ENCODE peak calls at places on chromosome 9, in ten cellular contexts. M, N, C, F, R, S, O, T, P and Z are unnamed samples.

GRCh38 chr9:110157812-110158629 is 49.9 kb downstream of the C9orf152 start:
- DNase-seq in P (no peak), N (no peak), O (no peak), T (no peak), M (no peak), C (no peak), S (no peak), R (no peak), F (no peak), Z (no peak)

GRCh38 chr9:126516936-126517750 is 96.6 kb upstream of the LMX1B start:
- DNase-seq in F (no peak), T (peak; percentile 73), O (no peak), S (no peak), M (peak; percentile 81), N (peak; percentile 21), R (peak; percentile 35), P (no peak), C (no peak), Z (no peak)

GRCh38 chr9:113152699-113153098 is 1.9 kb downstream of the SLC31A2 start:
- DNase-seq in T (no peak), N (no peak), F (no peak), M (peak; percentile 10), C (no peak), S (no peak), O (no peak), R (no peak), P (no peak), Z (no peak)

GRCh38 chr9:114718801-114719221 is 36.8 kb upstream of the TEX48 start:
- DNase-seq in N (peak; percentile 52), P (peak; percentile 59), T (no peak), O (no peak), F (peak; percentile 35), R (no peak), M (peak; percentile 63), C (no peak), S (peak; percentile 24), Z (peak; percentile 35)

GRCh38 chr9:137321726-137322361 is 19.8 kb upstream of the NRARP start:
- DNase-seq in R (no peak), M (no peak), N (no peak), O (no peak), P (peak; percentile 22), S (no peak), T (no peak), F (no peak), C (no peak), Z (no peak)

GRCh38 chr9:115069302-115069701 is 48.7 kb downstream of the TNC start:
- DNase-seq in M (no peak), F (no peak), N (no peak), S (no peak), O (no peak), T (no peak), P (no peak), R (no peak), C (peak; percentile 10), Z (no peak)

GRCh38 chr9:12935714-12936113 is 160.9 kb downstream of the LURAP1L start:
- DNase-seq in R (peak; percentile 21), F (no peak), T (no peak), O (no peak), P (no peak), N (no peak), C (no peak), S (no peak), M (peak; percentile 69), Z (no peak)

GRCh38 chr9:78121488-78121887 is 89.9 kb upstream of the GNAQ start:
- DNase-seq in O (peak; percentile 23), M (peak; percentile 38), F (peak; percentile 3), S (peak; percentile 5), R (peak; percentile 82), P (peak; percentile 79), T (peak; percentile 45), C (no peak), N (peak; percentile 31), Z (peak; percentile 77)

GRCh38 chr9:89942643-89943042 is 337.8 kb downstream of the GADD45G start:
- DNase-seq in T (no peak), F (no peak), N (no peak), C (no peak), R (no peak), O (no peak), M (no peak), S (no peak), P (no peak), Z (no peak)

GRCh38 chr9:111400564-111400898 is 70.5 kb upstream of the OR2K2 start:
- DNase-seq in O (no peak), R (no peak), M (peak; percentile 54), P (no peak), C (no peak), N (no peak), T (no peak), S (no peak), F (no peak), Z (no peak)

GRCh38 chr9:127550277-127550676 is 61.8 kb upstream of the STXBP1 start:
- DNase-seq in P (no peak), T (no peak), C (no peak), S (no peak), M (no peak), N (no peak), R (no peak), O (no peak), F (no peak), Z (no peak)

GRCh38 chr9:91783411-91783810 is 166.6 kb downstream of the ROR2 start:
- DNase-seq in R (no peak), O (no peak), P (no peak), N (no peak), F (no peak), T (no peak), M (no peak), C (no peak), S (no peak), Z (no peak)
- H3K36me3 ChIP-seq in R (no peaks in the 10 kb centered on the region), O (no peaks in the 10 kb centered on the region), P (no peaks in the 10 kb centered on the region), N (no peaks in the 10 kb centered on the region), F (no peaks in the 10 kb centered on the region), T (no peaks in the 10 kb centered on the region), M (no peaks in the 10 kb centered on the region), C (no peaks in the 10 kb centered on the region), S (no peaks in the 10 kb centered on the region), Z (no peaks in the 10 kb centered on the region)

GRCh38 chr9:68979538-68980314 is 34.2 kb downstream of the PRKACG start:
- DNase-seq in R (peak; percentile 9), F (no peak), S (no peak), M (no peak), T (peak; percentile 58), O (no peak), C (no peak), N (no peak), P (no peak), Z (peak; percentile 26)
- H3K27ac ChIP-seq in R (no peak overlapping the region), F (no peak overlapping the region), S (no peak overlapping the region), M (no peak overlapping the region), T (peak overlapping the region; percentile 89), O (no peak overlapping the region), C (no peak overlapping the region), N (no peak overlapping the region), P (no peak overlapping the region), Z (peak overlapping the region; percentile 59)

GRCh38 chr9:131673068-131673467 is 66.8 kb downstream of the RAPGEF1 start:
- DNase-seq in F (no peak), C (no peak), S (no peak), O (no peak), N (no peak), M (no peak), T (no peak), R (no peak), P (no peak), Z (no peak)
- H3K4me1 ChIP-seq in F (peaks cover 76% of the 10 kb centered on the region), C (peaks cover 97% of the 10 kb centered on the region), S (peaks cover 78% of the 10 kb centered on the region), O (peaks cover 49% of the 10 kb centered on the region), N (peaks cover 89% of the 10 kb centered on the region), M (peaks cover 40% of the 10 kb centered on the region), T (peaks cover 100% of the 10 kb centered on the region), R (peaks cover 60% of the 10 kb centered on the region), P (peaks cover 57% of the 10 kb centered on the region), Z (peaks cover 56% of the 10 kb centered on the region)

GRCh38 chr9:38316166-38316765 is 76.2 kb upstream of the ALDH1B1 start:
- DNase-seq in N (no peak), F (no peak), C (no peak), T (no peak), P (no peak), O (no peak), S (no peak), R (no peak), M (no peak), Z (no peak)
- H3K36me3 ChIP-seq in N (no peaks in the 10 kb centered on the region), F (no peaks in the 10 kb centered on the region), C (no peaks in the 10 kb centered on the region), T (no peaks in the 10 kb centered on the region), P (no peaks in the 10 kb centered on the region), O (no peaks in the 10 kb centered on the region), S (no peaks in the 10 kb centered on the region), R (no peaks in the 10 kb centered on the region), M (no peaks in the 10 kb centered on the region), Z (no peaks in the 10 kb centered on the region)